ENCODE peak calls at places on chromosomes 2 and 18, in five cellular contexts. I, U, A, K and S are unnamed samples.

GRCh38 chr2:129813404-129813803 is 166.1 kb upstream of the RAB6C start:
- DNase-seq in U (peak; percentile 6), A (no peak), I (no peak), K (no peak), S (no peak)

GRCh38 chr2:176199902-176200301 is 11.4 kb downstream of the HOXD1 start:
- DNase-seq in U (no peak), K (no peak), I (no peak), A (no peak), S (no peak)

GRCh38 chr2:217989221-217989948 is 13.4 kb downstream of the TNS1 start:
- DNase-seq in I (no peak), U (no peak), A (no peak), K (no peak), S (no peak)

GRCh38 chr2:170817247-170817998 is 736 bp downstream of the GAD1 start:
- DNase-seq in A (no peak), I (peak; percentile 31), U (no peak), K (no peak), S (no peak)

GRCh38 chr2:202090530-202090929 is 17.5 kb downstream of the KIAA2012 start:
- DNase-seq in U (no peak), K (no peak), A (no peak), I (no peak), S (no peak)

GRCh38 chr2:11967946-11968465 is 221.6 kb downstream of the LPIN1 start:
- DNase-seq in A (no peak), U (no peak), K (no peak), I (peak; percentile 94), S (no peak)

GRCh38 chr2:38315707-38316333 is 61.3 kb downstream of the ATL2 start:
- DNase-seq in K (peak; percentile 11), A (peak; percentile 68), I (peak; percentile 34), U (peak; percentile 31), S (peak; percentile 30)

GRCh38 chr2:172710584-172711024 is 25.0 kb upstream of the RAPGEF4 start:
- DNase-seq in I (peak; percentile 34), U (no peak), A (peak; percentile 25), K (no peak), S (no peak)

GRCh38 chr2:188330316-188331053 is 38.8 kb downstream of the GULP1 start:
- DNase-seq in I (no peak), U (no peak), A (no peak), K (no peak), S (no peak)

GRCh38 chr2:30683240-30683956 is 123.8 kb downstream of the CAPN13 start:
- DNase-seq in A (no peak), U (no peak), K (no peak), I (no peak), S (no peak)
- TF ChIP-seq SIN3A in A (no peak), U (no peak), K (no peak), I (no peak), S (no peak)

GRCh38 chr18:74589021-74589420 is 8.6 kb upstream of the ZNF407 start:
- DNase-seq in I (no peak), U (no peak), K (no peak), A (no peak), S (no peak)

GRCh38 chr18:74595425-74595824 is 2.2 kb upstream of the ZNF407 start:
- DNase-seq in A (no peak), U (no peak), K (no peak), I (no peak), S (no peak)

GRCh38 chr18:74587446-74587845 is 10.2 kb upstream of the ZNF407 start:
- DNase-seq in K (no peak), U (no peak), I (no peak), A (no peak), S (no peak)

GRCh38 chr18:74589820-74590219 is 7.8 kb upstream of the ZNF407 start:
- DNase-seq in A (no peak), K (no peak), I (no peak), U (no peak), S (no peak)

GRCh38 chr18:74590606-74591005 is 7.1 kb upstream of the ZNF407 start:
- DNase-seq in I (no peak), A (no peak), U (no peak), K (no peak), S (no peak)
- TF ChIP-seq POLR2AphosphoS5 in I (no peak), A (no peak), U (no peak), K (no peak), S (no peak)

DNA sequence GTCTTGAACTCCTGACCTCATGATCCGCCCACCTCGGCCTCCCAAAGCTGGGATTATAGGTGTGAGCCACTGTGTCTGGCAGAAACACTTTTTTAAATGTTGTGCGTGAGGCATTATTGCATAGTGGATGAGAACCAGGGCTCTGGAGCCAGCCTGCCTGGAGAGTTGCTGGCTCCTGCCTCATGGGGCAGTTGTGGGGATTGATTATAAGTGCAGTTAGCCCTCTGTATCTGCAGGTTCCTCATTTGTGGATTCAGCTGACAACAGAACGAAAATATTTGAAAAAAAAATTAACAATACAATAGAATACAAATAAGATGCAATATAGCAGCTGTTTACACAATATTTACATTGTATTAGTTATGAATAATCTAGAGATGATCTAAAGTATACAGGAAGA is 129.4 kb upstream of the EML6 start:
- DNase-seq in A (no peak), U (no peak), K (no peak), I (no peak), S (no peak)
- H3K4me1 ChIP-seq in A (peaks cover 88% of the 10 kb centered on the region), U (peaks cover 2% of the 10 kb centered on the region), K (peaks cover 73% of the 10 kb centered on the region), I (peaks cover 23% of the 10 kb centered on the region), S (peaks cover 12% of the 10 kb centered on the region)

DNA sequence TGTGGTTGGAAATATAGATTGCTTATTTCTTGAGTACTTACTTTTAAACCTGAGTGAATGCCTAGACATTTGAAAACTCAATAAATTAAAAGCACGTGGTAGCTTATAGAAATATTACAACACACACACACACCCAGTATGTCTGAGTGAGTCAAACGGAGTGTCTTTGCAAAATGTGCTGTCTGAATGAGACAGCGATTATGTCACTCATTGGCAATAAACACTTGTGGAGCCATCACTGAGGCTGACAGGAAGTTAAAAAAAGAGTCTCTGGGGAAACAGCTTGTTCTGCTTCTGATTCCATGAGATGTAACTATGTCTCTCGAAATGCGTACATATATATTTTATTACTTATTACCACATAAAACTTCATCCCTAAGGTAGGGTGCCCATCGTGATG is 22.3 kb upstream of the VPS4B start:
- DNase-seq in A (no peak), U (no peak), K (no peak), I (no peak), S (no peak)
- TF ChIP-seq SIN3A in A (no peak), U (no peak), K (no peak), I (no peak), S (no peak)

GRCh38 chr2:134139615-134140014 is 114.3 kb upstream of the MGAT5 start:
- DNase-seq in K (no peak), I (no peak), U (no peak), A (no peak), S (no peak)
- TF ChIP-seq POLR2AphosphoS5 in K (no peak), I (no peak), U (no peak), A (no peak), S (no peak)

GRCh38 chr2:151238527-151239487 is 22.9 kb downstream of the RBM43 start:
- DNase-seq in U (peak; percentile 45), A (peak; percentile 57), I (peak; percentile 70), K (peak; percentile 8), S (no peak)
- H3K4me1 ChIP-seq in U (no peaks in the 10 kb centered on the region), A (no peaks in the 10 kb centered on the region), I (no peaks in the 10 kb centered on the region), K (no peaks in the 10 kb centered on the region), S (peaks cover 6% of the 10 kb centered on the region)